ENCODE peak calls at places on chromosomes 12 and 14, in four cellular contexts. M, H, O and S are unnamed samples.

GRCh38 chr12:2794261-2794735 is 472 bp upstream of the FKBP4 start:
- DNase-seq in M (peak), H (no peak), O (no peak), S (peak)

GRCh38 chr12:113233967-113234366 is 12.7 kb downstream of the TPCN1 start:
- DNase-seq in M (no peak), H (no peak), O (no peak), S (no peak)

GRCh38 chr14:100281286-100282082 is 24.8 kb downstream of the SLC25A29 start:
- DNase-seq in M (no peak), H (peak), O (no peak), S (no peak)

GRCh38 chr12:121794532-121795028 is 1.1 kb upstream of the RHOF start:
- DNase-seq in M (peak), H (no peak), O (peak), S (no peak)

GRCh38 chr12:25151476-25151875 is 43.5 kb downstream of the DNAI7 start:
- DNase-seq in M (no peak), H (peak), O (peak), S (no peak)

GRCh38 chr12:59833408-59833807 is 237.6 kb downstream of the SLC16A7 start:
- DNase-seq in M (no peak), H (no peak), O (no peak), S (no peak)

GRCh38 chr12:99281277-99281676 is 366.3 kb upstream of the GARIN6 start:
- DNase-seq in M (no peak), H (no peak), O (no peak), S (no peak)

GRCh38 chr14:50320279-50320678 is 8.2 kb downstream of the DMAC2L start:
- DNase-seq in M (no peak), H (no peak), O (no peak), S (no peak)

GRCh38 chr12:112456029-112456428 is 37.3 kb downstream of the PTPN11 start:
- DNase-seq in M (no peak), H (no peak), O (no peak), S (no peak)

GRCh38 chr14:105199093-105199492 is 18.0 kb upstream of the NUDT14 start:
- DNase-seq in M (no peak), H (no peak), O (no peak), S (no peak)

GRCh38 chr12:124817076-124818000 is 46.3 kb downstream of the SCARB1 start:
- DNase-seq in M (no peak), H (no peak), O (no peak), S (no peak)

GRCh38 chr12:15754233-15754632 is 35.0 kb downstream of the EPS8 start:
- DNase-seq in M (no peak), H (no peak), O (no peak), S (no peak)

GRCh38 chr12:90548595-90548994 is 406.4 kb downstream of the CCER1 start:
- DNase-seq in M (no peak), H (no peak), O (no peak), S (no peak)

GRCh38 chr14:75752086-75752485 is 91.0 kb downstream of the TTLL5 start:
- DNase-seq in M (no peak), H (no peak), O (no peak), S (no peak)

GRCh38 chr12:43332977-43333649 is 218.9 kb downstream of the ADAMTS20 start:
- DNase-seq in M (no peak), H (no peak), O (no peak), S (no peak)

GRCh38 chr12:133081408-133081806 is 684 bp downstream of the ZNF140 start:
- DNase-seq in M (peak), H (no peak), O (no peak), S (no peak)

GRCh38 chr12:27975222-27976136 is 2.9 kb upstream of the PTHLH start:
- DNase-seq in M (peak), H (no peak), O (peak), S (no peak)

GRCh38 chr14:74875941-74876913 is at the start of gene PROX2:
- DNase-seq in M (peak), H (no peak), O (no peak), S (no peak)

GRCh38 chr12:7171854-7172253 is 17.6 kb upstream of the PEX5 start:
- DNase-seq in M (no peak), H (no peak), O (no peak), S (no peak)

GRCh38 chr12:110337912-110338710 is 57.1 kb downstream of the ATP2A2 start:
- DNase-seq in M (no peak), H (no peak), O (no peak), S (no peak)

GRCh38 chr12:108410689-108411088 is 71.6 kb upstream of the CMKLR1 start:
- DNase-seq in M (no peak), H (no peak), O (no peak), S (no peak)

GRCh38 chr12:22047495-22047894 is 1.5 kb downstream of the CMAS start:
- DNase-seq in M (no peak), H (no peak), O (no peak), S (no peak)

GRCh38 chr14:62691613-62692489 is 353.4 kb downstream of the KCNH5 start:
- DNase-seq in M (no peak), H (peak), O (no peak), S (no peak)

GRCh38 chr12:84134797-84135366 is 777.7 kb downstream of the SLC6A15 start:
- DNase-seq in M (no peak), H (no peak), O (no peak), S (no peak)

GRCh38 chr14:102280376-102280962 is 24.5 kb downstream of the MOK start:
- DNase-seq in M (no peak), H (no peak), O (no peak), S (no peak)

GRCh38 chr14:74621556-74621955 is 9.5 kb upstream of the LTBP2 start:
- DNase-seq in M (no peak), H (no peak), O (no peak), S (no peak)

GRCh38 chr14:103372552-103373304 is 12.5 kb upstream of the MARK3 start:
- DNase-seq in M (no peak), H (peak), O (peak), S (no peak)

GRCh38 chr12:106831699-106832098 is 57.2 kb downstream of the RIC8B start:
- DNase-seq in M (no peak), H (no peak), O (no peak), S (no peak)

GRCh38 chr12:70919597-70920035 is 922 bp downstream of the PTPRR start:
- DNase-seq in M (no peak), H (no peak), O (no peak), S (no peak)

GRCh38 chr12:3771853-3772252 is 18.9 kb upstream of the CRACR2A start:
- DNase-seq in M (no peak), H (no peak), O (no peak), S (no peak)

GRCh38 chr12:47079894-47080724 is at the start of gene AMIGO2:
- DNase-seq in M (peak), H (peak), O (peak), S (no peak)

GRCh38 chr14:77320238-77320935 is at the start of gene POMT2:
- DNase-seq in M (peak), H (peak), O (peak), S (peak)
- TF ChIP-seq POLR2A in M (peak), H (no peak), O (peak), S (no peak)

DNA sequence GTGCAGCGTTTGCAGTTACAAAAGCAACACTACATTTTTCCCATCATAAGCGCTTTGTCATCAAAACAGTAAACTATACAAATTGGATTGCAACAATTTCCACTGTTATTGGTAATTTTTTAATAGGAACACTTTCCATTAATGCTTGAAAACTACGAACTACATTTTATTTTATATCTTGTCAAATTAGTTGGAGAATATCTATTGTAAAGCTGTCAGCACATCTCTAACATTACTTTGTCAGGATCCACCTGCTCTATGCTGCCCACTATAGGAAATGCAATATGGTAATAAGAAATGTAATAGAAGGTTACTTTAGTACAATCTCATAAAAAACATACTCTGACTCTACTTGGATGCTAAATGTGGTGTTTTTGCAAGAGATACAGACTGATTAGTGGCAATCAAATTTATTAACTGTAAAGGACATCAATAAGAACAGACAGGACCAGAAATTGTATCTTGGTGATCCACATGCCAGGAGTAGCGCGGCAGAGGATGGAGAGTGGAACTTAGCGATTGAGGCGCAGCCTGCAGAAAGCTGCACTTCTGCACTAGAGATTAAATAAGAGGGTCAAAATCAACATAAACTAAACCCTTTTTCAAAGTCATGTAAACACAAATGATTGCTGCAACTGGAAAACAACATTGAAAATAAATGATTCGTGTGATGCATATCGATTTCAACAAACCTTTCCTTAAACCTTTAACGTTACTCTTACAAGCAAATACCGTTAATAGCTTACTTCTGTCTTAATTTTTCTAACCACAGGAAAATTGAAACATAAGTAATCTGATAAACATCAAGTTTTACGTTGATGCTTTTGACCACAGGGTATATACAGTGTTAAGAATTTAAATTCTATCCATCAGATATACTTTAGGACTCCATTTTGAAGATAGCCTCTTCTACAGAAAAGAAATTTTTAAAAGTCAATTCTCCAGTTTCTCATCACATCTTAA is 3.6 kb upstream of the ARID2 start:
- DNase-seq in M (peak), H (no peak), O (no peak), S (no peak)
- TF ChIP-seq POLR2AphosphoS5 in M (no peak), H (no peak), O (no peak), S (no peak)

GRCh38 chr12:64669270-64669842 is 59.1 kb downstream of the RASSF3 start:
- DNase-seq in M (peak), H (peak), O (peak), S (no peak)
- TF ChIP-seq POLR2A in M (no peak), H (no peak), O (no peak), S (no peak)

DNA sequence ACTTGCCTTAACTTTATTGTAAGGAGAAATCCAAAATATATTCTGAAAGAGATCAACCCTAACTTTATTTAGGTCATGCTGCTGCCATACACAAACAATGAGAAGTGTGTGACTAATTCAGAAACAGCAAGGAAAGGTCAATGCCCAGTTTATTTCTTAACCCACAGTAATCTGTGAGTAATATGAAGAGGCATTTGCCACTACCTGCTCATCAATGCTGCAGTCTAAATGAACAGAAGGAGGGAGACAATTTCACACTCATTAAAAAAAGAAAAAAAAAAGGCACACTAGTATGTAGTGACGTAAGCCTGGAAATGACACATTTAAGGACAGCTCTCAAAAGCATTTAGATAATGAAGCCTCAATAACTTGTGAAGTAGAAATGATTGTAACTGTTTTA is 90.5 kb upstream of the FOXN3 start:
- DNase-seq in M (no peak), H (no peak), O (no peak), S (no peak)
- TF ChIP-seq POLR2AphosphoS5 in M (no peak), H (no peak), O (no peak), S (no peak)

GRCh38 chr12:120196363-120196762 is 1.8 kb upstream of the GCN1 start:
- DNase-seq in M (no peak), H (no peak), O (no peak), S (no peak)

GRCh38 chr12:120190985-120191480 is 3.5 kb downstream of the GCN1 start:
- DNase-seq in M (no peak), H (no peak), O (no peak), S (no peak)

GRCh38 chr12:120197542-120197887 is 3.0 kb upstream of the GCN1 start:
- DNase-seq in M (no peak), H (no peak), O (no peak), S (no peak)

GRCh38 chr12:120194226-120194533 is 335 bp downstream of the GCN1 start:
- DNase-seq in M (no peak), H (no peak), O (no peak), S (no peak)

GRCh38 chr12:120194534-120195395 is at the start of gene GCN1:
- DNase-seq in M (peak), H (peak), O (peak), S (peak)
- TF ChIP-seq POLR2A in M (peak), H (no peak), O (peak), S (peak)

GRCh38 chr12:68673788-68674187 is 13.0 kb upstream of the NUP107 start:
- DNase-seq in M (no peak), H (no peak), O (no peak), S (no peak)
- TF ChIP-seq POLR2AphosphoS5 in M (no peak), H (no peak), O (no peak), S (no peak)